ENCODE peak calls at places on chromosomes 13 and 19, in ten cellular contexts. K is ascending aorta; M is Peyer's patch; S is brain microvascular endothelial cell; G is right lobe of liver; B is heart right ventricle; I is CD8-positive, alpha-beta memory T cell; T is GM23338; D is pancreas; A is adrenal gland. W is an unnamed sample.

GRCh38 chr13:102369303-102369702 is 32.5 kb downstream of the FGF14 start:
- DNase-seq in G (no peak), T (no peak), D (no peak), K (no peak), A (no peak), B (no peak), S (no peak), M (no peak), I (no peak), W (no peak)

GRCh38 chr19:29561601-29562000 is 35.8 kb downstream of the VSTM2B start:
- DNase-seq in G (no peak), S (no peak), D (no peak), T (no peak), M (no peak), B (no peak), K (no peak), I (no peak), A (no peak), W (no peak)

GRCh38 chr19:21166436-21166835 is 24.6 kb downstream of the ZNF431 start:
- DNase-seq in K (no peak), S (no peak), T (no peak), G (no peak), I (no peak), M (no peak), B (no peak), D (no peak), A (no peak), W (no peak)

GRCh38 chr19:31436121-31436776 is 87.0 kb upstream of the TSHZ3 start:
- DNase-seq in D (no peak), B (no peak), G (no peak), K (no peak), A (no peak), I (no peak), M (no peak), S (no peak), T (no peak), W (no peak)

GRCh38 chr13:23449386-23450162 is 16.1 kb upstream of the SACS start:
- DNase-seq in I (no peak), A (no peak), M (no peak), G (no peak), D (no peak), B (no peak), T (peak; percentile 66), S (no peak), K (no peak), W (no peak)

GRCh38 chr13:98707309-98707999 is 45.0 kb downstream of the SLC15A1 start:
- DNase-seq in K (no peak), G (no peak), I (no peak), B (no peak), D (no peak), M (no peak), S (no peak), A (no peak), T (no peak), W (no peak)

GRCh38 chr19:18593367-18594095 is 4.9 kb downstream of the REX1BD start:
- DNase-seq in B (no peak), G (no peak), M (no peak), D (no peak), S (no peak), T (peak; percentile 80), A (no peak), K (no peak), I (peak; percentile 52), W (no peak)

GRCh38 chr13:98033277-98034247 is 80.1 kb downstream of the IPO5 start:
- DNase-seq in D (no peak), T (peak; percentile 72), K (no peak), M (no peak), S (peak; percentile 71), G (no peak), B (no peak), A (peak; percentile 25), I (no peak), W (no peak)

GRCh38 chr13:106490887-106491321 is 44.6 kb downstream of the EFNB2 start:
- DNase-seq in I (no peak), A (no peak), K (no peak), B (no peak), M (no peak), G (no peak), S (no peak), T (no peak), D (no peak), W (no peak)

GRCh38 chr13:106491463-106491862 is 44.0 kb downstream of the EFNB2 start:
- DNase-seq in B (no peak), K (no peak), M (no peak), D (no peak), I (no peak), A (no peak), T (no peak), G (no peak), S (no peak), W (no peak)

GRCh38 chr13:106492576-106493323 is 42.7 kb downstream of the EFNB2 start:
- DNase-seq in B (no peak), I (no peak), M (no peak), A (no peak), G (no peak), T (no peak), D (no peak), K (no peak), S (no peak), W (no peak)

GRCh38 chr13:106493569-106493968 is 41.9 kb downstream of the EFNB2 start:
- DNase-seq in S (no peak), M (no peak), K (no peak), D (no peak), I (no peak), T (no peak), B (no peak), G (no peak), A (no peak), W (peak; percentile 30)

GRCh38 chr13:106491928-106492327 is 43.5 kb downstream of the EFNB2 start:
- DNase-seq in A (no peak), T (no peak), K (no peak), B (no peak), S (no peak), D (no peak), I (no peak), M (no peak), G (no peak), W (no peak)
- H3K27ac ChIP-seq in A (no peak overlapping the region), T (no peak overlapping the region), K (peak overlapping the region; percentile 55), B (peak overlapping the region; percentile 49), S (no peak overlapping the region), D (no peak overlapping the region), I (no peak overlapping the region), M (no peak overlapping the region), G (no peak overlapping the region), W (peak overlapping the region; percentile 96)

GRCh38 chr19:4009990-4010807 is 2.7 kb downstream of the PIAS4 start:
- DNase-seq in G (no peak), A (no peak), T (no peak), S (no peak), I (no peak), K (no peak), B (no peak), M (no peak), D (peak; percentile 55), W (no peak)

GRCh38 chr19:4013886-4014540 is 6.5 kb downstream of the PIAS4 start:
- DNase-seq in T (no peak), M (no peak), K (no peak), A (peak; percentile 64), B (no peak), I (no peak), G (no peak), D (no peak), S (no peak), W (peak; percentile 29)

GRCh38 chr19:4010808-4011110 is 3.2 kb downstream of the PIAS4 start:
- DNase-seq in M (no peak), G (no peak), S (no peak), I (no peak), A (no peak), K (no peak), B (no peak), T (no peak), D (peak; percentile 32), W (no peak)

GRCh38 chr19:4012975-4013634 is 5.6 kb downstream of the PIAS4 start:
- DNase-seq in S (no peak), G (no peak), D (peak; percentile 42), T (no peak), A (no peak), B (no peak), M (no peak), K (no peak), I (no peak), W (no peak)

GRCh38 chr19:4012092-4012974 is 4.8 kb downstream of the PIAS4 start:
- DNase-seq in M (no peak), K (no peak), D (peak; percentile 69), G (peak; percentile 76), A (no peak), B (no peak), I (no peak), T (no peak), S (no peak), W (no peak)
- H3K27ac ChIP-seq in M (peak overlapping the region; percentile 56), K (no peak overlapping the region), D (peak overlapping the region; percentile 23), G (peak overlapping the region; percentile 69), A (no peak overlapping the region), B (peak overlapping the region; percentile 45), I (no peak overlapping the region), T (no peak overlapping the region), S (no peak overlapping the region), W (peak overlapping the region; percentile 51)

GRCh38 chr13:48125794-48126228 is 30.9 kb upstream of the MED4 start:
- DNase-seq in B (no peak), G (no peak), M (no peak), S (no peak), K (no peak), A (no peak), T (no peak), I (no peak), D (no peak), W (no peak)

GRCh38 chr13:48121733-48122132 is 26.8 kb upstream of the MED4 start:
- DNase-seq in K (no peak), A (no peak), B (no peak), S (no peak), G (no peak), M (no peak), D (no peak), T (no peak), I (no peak), W (no peak)

GRCh38 chr13:48123827-48124226 is 28.9 kb upstream of the MED4 start:
- DNase-seq in B (no peak), M (no peak), T (no peak), I (no peak), K (no peak), G (no peak), S (no peak), D (no peak), A (no peak), W (no peak)

GRCh38 chr13:48131481-48131992 is 36.6 kb upstream of the MED4 start:
- DNase-seq in M (no peak), G (no peak), D (no peak), B (no peak), A (no peak), T (no peak), K (no peak), I (no peak), S (no peak), W (no peak)

DNA sequence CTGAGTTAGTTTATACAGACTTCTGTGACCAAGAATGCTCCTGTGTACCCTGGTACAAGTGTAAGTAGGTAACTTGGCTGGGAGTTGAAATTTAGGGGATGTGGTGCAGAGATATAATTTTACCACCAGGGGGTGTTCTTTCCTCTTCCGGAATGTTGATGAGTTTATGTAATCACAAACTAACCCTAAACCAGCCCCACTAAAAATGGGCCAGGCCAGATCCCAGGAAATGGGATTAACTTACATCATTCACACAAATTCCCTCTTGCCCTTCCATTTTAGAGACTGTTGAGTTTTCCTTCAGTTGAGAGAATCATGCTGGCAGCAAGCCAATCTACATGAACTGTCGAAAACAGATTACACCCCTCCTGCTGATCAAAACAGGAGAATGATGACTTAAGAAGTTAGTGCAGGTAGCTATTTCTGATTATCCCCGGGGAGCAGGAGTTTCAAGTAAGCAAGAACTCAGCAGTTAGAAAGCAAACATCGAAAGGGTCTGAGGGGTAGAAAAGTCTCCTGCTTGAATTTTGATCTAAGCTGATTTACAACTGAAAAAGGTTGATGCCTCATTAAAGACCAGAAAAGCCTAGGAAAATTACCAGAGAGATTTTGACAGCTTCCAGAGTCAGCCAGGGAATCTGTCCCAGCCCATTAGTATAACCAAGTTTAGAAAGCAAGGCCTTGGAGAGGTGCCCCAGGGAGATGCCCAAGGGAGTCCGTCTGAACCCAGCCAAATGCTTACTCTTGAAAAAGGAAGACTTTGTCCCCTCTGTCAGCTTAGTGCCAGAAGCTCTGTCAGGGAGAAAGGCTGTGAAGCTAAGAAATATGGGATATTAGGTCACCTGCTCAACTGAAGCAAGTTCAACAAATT is 32.3 kb upstream of the MED4 start:
- DNase-seq in G (no peak), K (no peak), S (peak; percentile 26), M (peak; percentile 21), B (peak; percentile 76), T (peak; percentile 88), D (no peak), I (peak; percentile 58), A (peak; percentile 37), W (peak; percentile 24)
- H3K27ac ChIP-seq in G (no peak overlapping the region), K (peak overlapping the region; percentile 91), S (no peak overlapping the region), M (peak overlapping the region; percentile 21), B (peak overlapping the region; percentile 74), T (peak overlapping the region; percentile 14), D (no peak overlapping the region), I (no peak overlapping the region), A (no peak overlapping the region), W (peak overlapping the region; percentile 7)

DNA sequence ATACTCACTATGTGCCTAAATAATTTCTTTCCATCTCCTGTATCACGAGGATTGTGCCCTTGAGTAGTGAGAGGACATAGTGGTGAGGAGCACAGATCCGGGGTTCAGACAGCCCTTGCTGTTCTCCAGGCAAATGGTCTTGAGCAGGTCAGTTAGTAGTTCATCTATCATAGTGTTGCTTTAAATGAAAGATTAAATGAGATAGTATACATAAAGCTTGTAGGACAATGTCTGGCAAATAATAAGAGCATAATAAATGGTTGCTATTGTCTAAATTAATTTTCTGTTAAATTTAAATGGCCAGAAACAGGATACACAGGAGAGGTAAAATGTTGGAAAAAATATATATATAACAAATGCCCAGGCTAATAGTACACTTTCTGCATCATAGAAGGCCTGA is 23.4 kb downstream of the FAM124A start:
- DNase-seq in S (no peak), K (no peak), B (no peak), G (no peak), A (no peak), I (no peak), T (no peak), M (no peak), D (no peak), W (no peak)
- H3K27ac ChIP-seq in S (no peak overlapping the region), K (no peak overlapping the region), B (no peak overlapping the region), G (no peak overlapping the region), A (no peak overlapping the region), I (no peak overlapping the region), T (peak overlapping the region; percentile 61), M (no peak overlapping the region), D (no peak overlapping the region), W (peak overlapping the region; percentile 93)